ENCODE peak calls at places on chromosomes 12 and 14, in four cellular contexts. U, C, E and S are unnamed samples.

GRCh38 chr14:61573748-61574513 is 121.4 kb upstream of the HIF1A start:
- DNase-seq in U (no peak), C (no peak), E (peak; percentile 57), S (peak; percentile 76)

GRCh38 chr14:61607570-61608244 is 87.6 kb upstream of the HIF1A start:
- DNase-seq in U (no peak), C (no peak), E (no peak), S (no peak)

GRCh38 chr12:106249411-106250135 is 1.8 kb upstream of the CKAP4 start:
- DNase-seq in U (no peak), C (no peak), E (no peak), S (no peak)

GRCh38 chr14:105012171-105012985 is 8.5 kb downstream of the CDCA4 start:
- DNase-seq in U (no peak), C (no peak), E (no peak), S (no peak)

GRCh38 chr14:65261425-65261920 is 151.1 kb upstream of the FUT8 start:
- DNase-seq in U (no peak), C (no peak), E (no peak), S (no peak)

GRCh38 chr14:91138511-91139359 is 24.9 kb downstream of the DGLUCY start:
- DNase-seq in U (no peak), C (no peak), E (no peak), S (peak; percentile 36)

GRCh38 chr14:55688566-55688965 is 108.6 kb downstream of the KTN1 start:
- DNase-seq in U (no peak), C (no peak), E (no peak), S (peak; percentile 13)

GRCh38 chr12:121861549-121862254 is 3.0 kb upstream of the HPD start:
- DNase-seq in U (no peak), C (no peak), E (peak; percentile 22), S (peak; percentile 92)

GRCh38 chr14:68938515-68939423 is 40.3 kb downstream of the ACTN1 start:
- DNase-seq in U (no peak), C (no peak), E (peak; percentile 65), S (peak; percentile 55)

GRCh38 chr14:96699666-96700065 is 97.5 kb upstream of the VRK1 start:
- DNase-seq in U (no peak), C (no peak), E (no peak), S (no peak)

GRCh38 chr14:65224799-65225198 is 122.5 kb upstream of the MAX start:
- DNase-seq in U (no peak), C (no peak), E (no peak), S (no peak)

GRCh38 chr14:60151715-60152114 is 13.5 kb downstream of the DHRS7 start:
- DNase-seq in U (no peak), C (peak; percentile 87), E (peak; percentile 72), S (peak; percentile 97)

GRCh38 chr12:133256321-133256720 is 20.6 kb upstream of the ANHX start:
- DNase-seq in U (no peak), C (no peak), E (no peak), S (no peak)

GRCh38 chr14:78319826-78320635 is 149.9 kb downstream of the NRXN3 start:
- DNase-seq in U (no peak), C (no peak), E (no peak), S (no peak)

GRCh38 chr14:20836668-20837338 is 34.2 kb upstream of the RNASE1 start:
- DNase-seq in U (peak; percentile 66), C (no peak), E (no peak), S (peak; percentile 14)
- TF ChIP-seq CTCF in U (peak; percentile 49), C (peak; percentile 59), E (peak; percentile 25), S (peak; percentile 11)

GRCh38 chr12:110067531-110067930 is 19.2 kb upstream of the C12orf76 start:
- DNase-seq in U (no peak), C (no peak), E (no peak), S (no peak)

GRCh38 chr12:110071504-110071903 is 23.2 kb upstream of the C12orf76 start:
- DNase-seq in U (no peak), C (no peak), E (no peak), S (no peak)

GRCh38 chr12:110071967-110072366 is 23.6 kb upstream of the C12orf76 start:
- DNase-seq in U (no peak), C (no peak), E (no peak), S (no peak)

GRCh38 chr12:110065540-110065939 is 17.2 kb upstream of the C12orf76 start:
- DNase-seq in U (no peak), C (no peak), E (no peak), S (no peak)

GRCh38 chr12:110068654-110069053 is 20.3 kb upstream of the C12orf76 start:
- DNase-seq in U (no peak), C (no peak), E (no peak), S (no peak)
- TF ChIP-seq CTCF in U (no peak), C (no peak), E (no peak), S (no peak)

DNA sequence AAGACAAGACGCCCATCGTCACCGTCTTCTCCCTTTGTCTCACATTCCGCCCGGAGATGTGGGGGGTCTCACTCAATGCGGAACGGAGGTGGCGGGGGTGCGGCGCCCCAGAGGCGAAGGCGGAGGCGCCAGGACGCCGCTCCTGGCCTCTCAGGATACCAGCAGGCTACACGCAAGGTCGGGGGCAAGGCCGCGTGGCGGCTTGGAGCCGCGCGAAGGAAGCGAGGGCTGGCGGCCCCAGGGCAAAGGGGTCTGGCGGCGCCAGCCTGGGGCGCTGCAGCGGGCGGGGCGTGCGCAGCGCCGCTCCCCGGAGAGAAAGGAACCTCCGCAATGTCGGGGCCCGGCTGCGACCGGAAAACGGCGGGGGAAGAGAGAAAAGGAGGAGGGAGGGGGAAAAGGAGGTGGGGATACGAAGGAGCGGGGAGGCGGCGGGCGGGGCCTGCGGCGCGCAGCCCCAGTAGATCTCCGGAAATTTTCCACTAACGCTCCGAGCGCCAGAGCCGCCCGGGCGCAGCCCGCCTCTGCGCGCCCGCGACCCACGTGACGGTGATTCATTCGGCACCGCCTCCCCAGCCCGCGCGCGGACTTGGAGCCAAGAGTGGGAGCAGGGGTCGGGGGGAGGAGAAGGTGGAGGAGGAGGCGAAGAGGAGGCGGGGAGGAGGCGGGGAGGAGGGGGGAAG is 10.5 kb upstream of the SLC38A2 start:
- DNase-seq in U (peak; percentile 94), C (peak; percentile 91), E (peak; percentile 99), S (peak; percentile 99)
- TF ChIP-seq CTCF in U (no peak), C (no peak), E (no peak), S (no peak)

GRCh38 chr12:88431245-88431644 is 149.0 kb downstream of the KITLG start:
- DNase-seq in U (no peak), C (no peak), E (no peak), S (no peak)
- TF ChIP-seq CTCF in U (no peak), C (peak; percentile 8), E (no peak), S (no peak)

GRCh38 chr12:56636118-56636674 is 6.1 kb upstream of the BAZ2A start:
- DNase-seq in U (peak; percentile 83), C (peak; percentile 52), E (peak; percentile 90), S (peak; percentile 88)

GRCh38 chr12:56635539-56636117 is 5.5 kb upstream of the BAZ2A start:
- DNase-seq in U (no peak), C (no peak), E (no peak), S (no peak)

GRCh38 chr12:56634242-56634836 is 4.2 kb upstream of the BAZ2A start:
- DNase-seq in U (peak; percentile 45), C (no peak), E (peak; percentile 6), S (no peak)

GRCh38 chr12:56633465-56634241 is 3.5 kb upstream of the BAZ2A start:
- DNase-seq in U (no peak), C (no peak), E (no peak), S (no peak)

GRCh38 chr12:56634837-56635538 is 4.9 kb upstream of the BAZ2A start:
- DNase-seq in U (peak; percentile 79), C (peak; percentile 45), E (peak; percentile 83), S (peak; percentile 91)
- TF ChIP-seq CTCF in U (no peak), C (peak; percentile 72), E (peak; percentile 62), S (peak; percentile 68)